ENCODE peak calls at places on chromosome 15, in nine cellular contexts. O, E, W, D, Y, U, R, Q and J are unnamed samples.

GRCh38 chr15:28098766-28099554 is at the start of gene OCA2:
- DNase-seq in O (peak; percentile 98), E (peak; percentile 70), W (no peak), D (no peak), Y (no peak), U (peak; percentile 67), R (peak; percentile 80), Q (no peak), J (peak; percentile 42)

GRCh38 chr15:92095691-92096090 is 242.2 kb downstream of the SLCO3A1 start:
- DNase-seq in O (no peak), E (no peak), W (no peak), D (no peak), Y (no peak), U (no peak), R (no peak), Q (no peak), J (no peak)

GRCh38 chr15:43316969-43317346 is 13.4 kb downstream of the LCMT2 start:
- DNase-seq in O (no peak), E (no peak), W (no peak), D (no peak), Y (no peak), U (no peak), R (no peak), Q (no peak), J (no peak)

GRCh38 chr15:82833283-82833682 is 23.9 kb downstream of the WHAMM start:
- DNase-seq in O (peak; percentile 7), E (no peak), W (no peak), D (no peak), Y (no peak), U (no peak), R (no peak), Q (no peak), J (no peak)

GRCh38 chr15:90561344-90562244 is 31.9 kb downstream of the CRTC3 start:
- DNase-seq in O (no peak), E (no peak), W (no peak), D (no peak), Y (peak; percentile 73), U (no peak), R (peak; percentile 41), Q (peak; percentile 46), J (no peak)

GRCh38 chr15:59104912-59105732 is at the start of gene CCNB2:
- DNase-seq in O (peak; percentile 93), E (peak; percentile 91), W (peak; percentile 57), D (peak; percentile 53), Y (peak; percentile 96), U (peak; percentile 90), R (peak; percentile 97), Q (peak; percentile 52), J (peak; percentile 97)

GRCh38 chr15:72902245-72902928 is 118.8 kb upstream of the ADPGK start:
- DNase-seq in O (no peak), E (peak; percentile 84), W (no peak), D (no peak), Y (peak; percentile 81), U (no peak), R (peak; percentile 69), Q (no peak), J (peak; percentile 81)

GRCh38 chr15:79243723-79244122 is 38.8 kb upstream of the ANKRD34C start:
- DNase-seq in O (no peak), E (peak; percentile 49), W (no peak), D (no peak), Y (no peak), U (no peak), R (no peak), Q (no peak), J (peak; percentile 22)

GRCh38 chr15:43132830-43133428 is 457 bp upstream of the TMEM62 start:
- DNase-seq in O (no peak), E (no peak), W (no peak), D (no peak), Y (no peak), U (no peak), R (no peak), Q (no peak), J (no peak)